ENCODE peak calls at places on chromosomes 12 and 14, in six cellular contexts. J is pancreas; U is left cardiac atrium; B is right cardiac atrium; O is naive thymus-derived CD4-positive, alpha-beta T cell; R is activated naive CD4-positive, alpha-beta T cell treated with anti-CD3 and anti-CD28 coated beads, Interleukin-2, amount 50 U/mL, for 72 hours. L is an unnamed sample.

GRCh38 chr14:102878174-102878969 is 44.1 kb upstream of the AMN start:
- ATAC-seq in J (no peak), U (no peak), B (peak), O (no peak), R (no peak), L (no peak)

GRCh38 chr12:110937104-110937641 is 16.8 kb upstream of the MYL2 start:
- ATAC-seq in J (peak), U (peak), B (peak), O (peak), R (peak), L (peak)

GRCh38 chr14:59134307-59134706 is 54.2 kb upstream of the DAAM1 start:
- ATAC-seq in J (no peak), U (no peak), B (no peak), O (no peak), R (no peak), L (no peak)

GRCh38 chr12:64428956-64429355 is 23.0 kb upstream of the TBK1 start:
- ATAC-seq in J (no peak), U (no peak), B (no peak), O (no peak), R (no peak), L (no peak)

GRCh38 chr14:68734231-68734732 is 58.6 kb downstream of the ZFP36L1 start:
- ATAC-seq in J (peak), U (no peak), B (no peak), O (peak), R (peak), L (no peak)

GRCh38 chr12:58028294-58028693 is 86.9 kb downstream of the ATP23 start:
- ATAC-seq in J (no peak), U (no peak), B (no peak), O (no peak), R (no peak), L (no peak)

GRCh38 chr14:77184396-77185092 is 2.9 kb downstream of the TMEM63C start:
- ATAC-seq in J (peak), U (no peak), B (no peak), O (no peak), R (no peak), L (no peak)

GRCh38 chr12:124550123-124551089 is 17.0 kb downstream of the NCOR2 start:
- ATAC-seq in J (peak), U (no peak), B (peak), O (no peak), R (no peak), L (peak)

GRCh38 chr14:95683793-95684192 is 2.4 kb upstream of the TCL1B start:
- ATAC-seq in J (peak), U (no peak), B (no peak), O (peak), R (no peak), L (no peak)

GRCh38 chr12:78088391-78088832 is 257.7 kb downstream of the NAV3 start:
- ATAC-seq in J (peak), U (no peak), B (no peak), O (no peak), R (no peak), L (peak)

GRCh38 chr14:69226178-69226577 is 33.8 kb upstream of the GALNT16 start:
- ATAC-seq in J (peak), U (peak), B (peak), O (no peak), R (no peak), L (no peak)

GRCh38 chr12:49661191-49661590 is 37.8 kb downstream of the PRPF40B start:
- ATAC-seq in J (no peak), U (no peak), B (no peak), O (no peak), R (peak), L (no peak)

GRCh38 chr14:65186951-65187350 is 84.6 kb upstream of the MAX start:
- ATAC-seq in J (no peak), U (no peak), B (no peak), O (no peak), R (no peak), L (no peak)

GRCh38 chr12:52604859-52605258 is 3.6 kb upstream of the KRT72 start:
- ATAC-seq in J (no peak), U (no peak), B (no peak), O (no peak), R (no peak), L (no peak)

GRCh38 chr14:50452979-50453705 is 56.5 kb upstream of the CDKL1 start:
- ATAC-seq in J (peak), U (peak), B (no peak), O (no peak), R (peak), L (peak)

GRCh38 chr14:68569546-68569908 is 223.3 kb downstream of the ZFP36L1 start:
- ATAC-seq in J (peak), U (no peak), B (no peak), O (no peak), R (no peak), L (no peak)

GRCh38 chr14:31229638-31230229 is 22.1 kb upstream of the HECTD1 start:
- ATAC-seq in J (peak), U (peak), B (peak), O (peak), R (peak), L (no peak)